ENCODE peak calls at places on chromosome 17, in six cellular contexts. X is mesothelial cell of epicardium; A is CD4-positive, alpha-beta memory T cell; V is iris pigment epithelial cell; W is gastrocnemius medialis; Q is upper lobe of right lung. N is an unnamed sample.

GRCh38 chr17:31321971-31322370 is 549 bp upstream of the EVI2A start:
- DNase-seq in X (no peak), A (no peak), V (no peak), W (no peak), Q (no peak), N (no peak)

GRCh38 chr17:653724-654123 is 60.9 kb downstream of the VPS53 start:
- DNase-seq in X (no peak), A (no peak), V (no peak), W (no peak), Q (no peak), N (no peak)

GRCh38 chr17:4483012-4483840 is 15.5 kb upstream of the SPNS2 start:
- DNase-seq in X (no peak), A (no peak), V (no peak), W (no peak), Q (no peak), N (no peak)

GRCh38 chr17:69918164-69918563 is 156.9 kb upstream of the KCNJ16 start:
- DNase-seq in X (no peak), A (no peak), V (no peak), W (no peak), Q (no peak), N (no peak)

GRCh38 chr17:9768381-9768934 is 22.9 kb downstream of the DHRS7C start:
- DNase-seq in X (no peak), A (peak; percentile 12), V (peak; percentile 20), W (no peak), Q (no peak), N (peak; percentile 79)

GRCh38 chr17:77453613-77454559 is 313.1 kb downstream of the SEC14L1 start:
- DNase-seq in X (no peak), A (peak; percentile 65), V (peak; percentile 57), W (no peak), Q (no peak), N (no peak)

GRCh38 chr17:81295678-81296381 is 723 bp upstream of the SLC38A10 start:
- DNase-seq in X (no peak), A (peak; percentile 68), V (peak; percentile 42), W (no peak), Q (peak; percentile 81), N (peak; percentile 45)

GRCh38 chr17:77607606-77608005 is 350.9 kb upstream of the TNRC6C start:
- DNase-seq in X (no peak), A (no peak), V (no peak), W (no peak), Q (peak; percentile 39), N (no peak)

GRCh38 chr17:79918581-79919163 is 79.4 kb upstream of the CBX4 start:
- DNase-seq in X (no peak), A (no peak), V (no peak), W (no peak), Q (no peak), N (no peak)

GRCh38 chr17:2949469-2950044 is 113.8 kb downstream of the OR1D5 start:
- DNase-seq in X (no peak), A (no peak), V (peak; percentile 19), W (no peak), Q (peak; percentile 46), N (no peak)

GRCh38 chr17:80819422-80820164 is 172.0 kb upstream of the CHMP6 start:
- DNase-seq in X (no peak), A (no peak), V (no peak), W (no peak), Q (peak; percentile 59), N (no peak)

GRCh38 chr17:16942141-16943031 is 29.5 kb downstream of the TNFRSF13B start:
- DNase-seq in X (no peak), A (no peak), V (no peak), W (no peak), Q (peak; percentile 64), N (no peak)

GRCh38 chr17:49315974-49316570 is 46.0 kb downstream of the ZNF652 start:
- DNase-seq in X (no peak), A (no peak), V (no peak), W (no peak), Q (no peak), N (no peak)

GRCh38 chr17:58303981-58304734 is 23.4 kb upstream of the MPO start:
- DNase-seq in X (no peak), A (peak; percentile 62), V (peak; percentile 41), W (no peak), Q (peak; percentile 77), N (peak; percentile 76)

GRCh38 chr17:44927696-44928095 is 12.4 kb upstream of the GFAP start:
- DNase-seq in X (no peak), A (no peak), V (no peak), W (no peak), Q (peak; percentile 23), N (no peak)

GRCh38 chr17:70464995-70465394 is 295.7 kb downstream of the KCNJ2 start:
- DNase-seq in X (no peak), A (no peak), V (no peak), W (no peak), Q (no peak), N (no peak)

GRCh38 chr17:73341350-73342056 is 29.7 kb upstream of the CDC42EP4 start:
- DNase-seq in X (no peak), A (no peak), V (no peak), W (no peak), Q (no peak), N (no peak)

N was measured in KBM-7.